ENCODE peak calls at places on chromosomes 13 and 19, in eight cellular contexts. I is suprapubic skin, K is mucosa of descending colon, A is tibial artery, P is nephron progenitor cell, X is HepG2, H is GM20000, E is foreskin fibroblast. Y is an unnamed sample.

GRCh38 chr13:21050288-21051197 is 10.8 kb downstream of the LATS2 start:
- DNase-seq in I (no peak), K (no peak), A (peak; percentile 9), P (no peak), X (no peak), H (no peak), E (no peak), Y (no peak)

GRCh38 chr19:29687244-29687896 is 22.1 kb downstream of the PLEKHF1 start:
- DNase-seq in I (no peak), K (no peak), A (peak; percentile 82), P (no peak), X (no peak), H (no peak), E (peak; percentile 97), Y (peak; percentile 92)

GRCh38 chr19:1315470-1316166 is 29.9 kb downstream of the EFNA2 start:
- DNase-seq in I (no peak), K (peak; percentile 81), A (no peak), P (peak; percentile 70), X (no peak), H (peak; percentile 91), E (peak; percentile 77), Y (no peak)

GRCh38 chr19:50796634-50797428 is 6.6 kb downstream of the ACP4 start:
- DNase-seq in I (no peak), K (no peak), A (no peak), P (no peak), X (no peak), H (no peak), E (no peak), Y (no peak)

GRCh38 chr13:78978381-78978998 is 319.5 kb upstream of the OBI1 start:
- DNase-seq in I (no peak), K (no peak), A (no peak), P (peak; percentile 51), X (peak; percentile 50), H (peak; percentile 41), E (peak; percentile 33), Y (no peak)

GRCh38 chr19:13012690-13013608 is 17.7 kb downstream of the NFIX start:
- DNase-seq in I (no peak), K (peak; percentile 73), A (peak; percentile 87), P (no peak), X (peak; percentile 52), H (peak; percentile 80), E (peak; percentile 85), Y (no peak)

GRCh38 chr13:100506154-100506553 is 82.4 kb downstream of the GGACT start:
- DNase-seq in I (no peak), K (no peak), A (no peak), P (no peak), X (no peak), H (peak; percentile 77), E (no peak), Y (no peak)

GRCh38 chr19:1090731-1091543 is 4.2 kb downstream of the POLR2E start:
- DNase-seq in I (no peak), K (no peak), A (no peak), P (no peak), X (no peak), H (no peak), E (no peak), Y (no peak)

GRCh38 chr19:40604647-40605200 is 3.6 kb downstream of the LTBP4 start:
- DNase-seq in I (no peak), K (peak; percentile 80), A (no peak), P (no peak), X (no peak), H (no peak), E (no peak), Y (no peak)

GRCh38 chr13:89695343-89696257 is 1651.9 kb upstream of the MIR17HG start:
- DNase-seq in I (no peak), K (no peak), A (no peak), P (peak; percentile 68), X (peak; percentile 9), H (peak; percentile 7), E (no peak), Y (no peak)

GRCh38 chr13:25276748-25277147 is 10.5 kb downstream of the MTMR6 start:
- DNase-seq in I (no peak), K (no peak), A (no peak), P (no peak), X (no peak), H (no peak), E (peak; percentile 41), Y (no peak)

GRCh38 chr13:35225582-35225981 is 250.9 kb downstream of the MAB21L1 start:
- DNase-seq in I (no peak), K (no peak), A (no peak), P (no peak), X (no peak), H (no peak), E (no peak), Y (no peak)

GRCh38 chr13:51647067-51647466 is 62.8 kb downstream of the WDFY2 start:
- DNase-seq in I (no peak), K (no peak), A (no peak), P (no peak), X (no peak), H (no peak), E (no peak), Y (no peak)

GRCh38 chr13:112842343-112842856 is 126.6 kb upstream of the MCF2L start:
- DNase-seq in I (no peak), K (no peak), A (peak; percentile 48), P (peak; percentile 16), X (no peak), H (peak; percentile 49), E (no peak), Y (no peak)

GRCh38 chr13:94351292-94352000 is 128.0 kb downstream of the DCT start:
- DNase-seq in I (no peak), K (no peak), A (no peak), P (no peak), X (no peak), H (no peak), E (peak; percentile 84), Y (no peak)

GRCh38 chr19:45113628-45114027 is 20.6 kb downstream of the PPP1R37 start:
- DNase-seq in I (no peak), K (peak; percentile 74), A (no peak), P (no peak), X (peak; percentile 66), H (no peak), E (no peak), Y (no peak)

GRCh38 chr19:40724315-40724714 is 7.4 kb downstream of the ITPKC start:
- DNase-seq in I (no peak), K (no peak), A (no peak), P (no peak), X (no peak), H (no peak), E (no peak), Y (no peak)

GRCh38 chr19:38228491-38229439 is 4.7 kb upstream of the DPF1 start:
- DNase-seq in I (no peak), K (no peak), A (no peak), P (peak; percentile 78), X (no peak), H (no peak), E (no peak), Y (no peak)

GRCh38 chr19:14563989-14564650 is 7.7 kb downstream of the NDUFB7 start:
- DNase-seq in I (no peak), K (peak; percentile 52), A (no peak), P (peak; percentile 48), X (no peak), H (peak; percentile 86), E (no peak), Y (no peak)

GRCh38 chr13:90867336-90867683 is 480.2 kb upstream of the MIR17HG start:
- DNase-seq in I (no peak), K (peak; percentile 69), A (peak; percentile 63), P (peak; percentile 73), X (peak; percentile 75), H (peak; percentile 32), E (peak; percentile 44), Y (no peak)

GRCh38 chr19:10820173-10820572 is 15.8 kb downstream of the TMED1 start:
- DNase-seq in I (no peak), K (no peak), A (no peak), P (no peak), X (no peak), H (no peak), E (peak; percentile 30), Y (no peak)
- TF ChIP-seq CTCF in I (no peak), K (no peak), A (no peak), P (no peak), X (peak; percentile 55), H (no peak), E (peak; percentile 22), Y (peak; percentile 32)

GRCh38 chr13:30736461-30736860 is 1.1 kb downstream of the ALOX5AP start:
- DNase-seq in I (no peak), K (no peak), A (no peak), P (no peak), X (no peak), H (no peak), E (no peak), Y (no peak)
- TF ChIP-seq CTCF in I (no peak), K (no peak), A (no peak), P (no peak), X (no peak), H (no peak), E (no peak), Y (no peak)

GRCh38 chr19:42295342-42295741 is 6.6 kb upstream of the PRR19 start:
- DNase-seq in I (no peak), K (no peak), A (no peak), P (no peak), X (no peak), H (no peak), E (no peak), Y (no peak)
- TF ChIP-seq CTCF in I (no peak), K (no peak), A (no peak), P (no peak), X (no peak), H (no peak), E (no peak), Y (no peak)

DNA sequence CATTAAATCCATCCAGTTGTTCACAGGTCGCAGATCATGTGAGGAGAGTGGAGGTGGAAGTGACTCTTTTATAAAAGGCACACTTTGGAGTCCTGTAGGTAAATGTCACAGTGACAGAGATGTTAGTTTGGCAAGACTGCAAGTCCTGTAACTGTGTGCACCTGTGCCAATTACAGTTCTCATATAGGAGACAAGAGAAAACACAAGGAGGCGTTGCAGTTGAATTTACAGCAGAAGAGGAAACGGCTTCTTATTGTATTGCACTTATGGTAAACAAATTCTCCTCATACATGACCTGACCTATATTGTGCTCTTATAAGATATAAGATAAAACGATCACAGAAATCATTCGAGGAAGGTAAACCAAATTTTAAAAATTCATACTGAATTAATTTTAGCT is 732.8 kb upstream of the SLC10A2 start:
- DNase-seq in I (no peak), K (no peak), A (no peak), P (no peak), X (no peak), H (no peak), E (no peak), Y (no peak)
- TF ChIP-seq CTCF in I (no peak), K (no peak), A (no peak), P (no peak), X (no peak), H (no peak), E (no peak), Y (no peak)

Y was measured in osteocyte.